ENCODE peak calls at places on chromosomes 3 and 15, in seven cellular contexts. One of them, this sample, is unnamed.
A peak's percentile ranks its signal among the peaks of the same experiment; 100 is the strongest.

GRCh38 chr15:89196994-89197393 is 24.4 kb downstream of the RLBP1 start:
- DNase-seq in K562: no peak
- DNase-seq in GM12878: no peak
- DNase-seq in IMR-90: no peak
- DNase-seq in A549: no peak
- DNase-seq in HepG2: peak; percentile 15
- DNase-seq in HCT116: no peak
- DNase-seq in this sample: no peak

GRCh38 chr3:144437989-144438388 is 466.4 kb downstream of the DIPK2A start:
- DNase-seq in IMR-90: no peak
- DNase-seq in HepG2: no peak
- DNase-seq in K562: no peak
- DNase-seq in GM12878: peak; percentile 34
- DNase-seq in A549: no peak
- DNase-seq in HCT116: no peak
- DNase-seq in this sample: no peak

GRCh38 chr3:128482857-128483656 is 9.9 kb downstream of the GATA2 start:
- DNase-seq in K562: peak; percentile 84
- DNase-seq in GM12878: no peak
- DNase-seq in HepG2: no peak
- DNase-seq in IMR-90: peak; percentile 84
- DNase-seq in HCT116: no peak
- DNase-seq in A549: no peak
- DNase-seq in this sample: no peak

GRCh38 chr3:97265237-97266005 is 451.0 kb downstream of the EPHA6 start:
- DNase-seq in K562: no peak
- DNase-seq in HCT116: no peak
- DNase-seq in GM12878: no peak
- DNase-seq in IMR-90: no peak
- DNase-seq in A549: no peak
- DNase-seq in HepG2: peak; percentile 1
- DNase-seq in this sample: no peak

GRCh38 chr3:188646592-188646991 is 492.6 kb downstream of the LPP start:
- DNase-seq in A549: no peak
- DNase-seq in IMR-90: peak; percentile 26
- DNase-seq in GM12878: no peak
- DNase-seq in K562: no peak
- DNase-seq in HCT116: no peak
- DNase-seq in HepG2: no peak
- DNase-seq in this sample: no peak

GRCh38 chr3:192842711-192843436 is 74.8 kb downstream of the MB21D2 start:
- DNase-seq in GM12878: no peak
- DNase-seq in HCT116: no peak
- DNase-seq in HepG2: no peak
- DNase-seq in K562: no peak
- DNase-seq in A549: no peak
- DNase-seq in IMR-90: no peak
- DNase-seq in this sample: no peak

GRCh38 chr3:150722267-150722666 is 18.5 kb upstream of the ERICH6 start:
- DNase-seq in IMR-90: no peak
- DNase-seq in K562: no peak
- DNase-seq in A549: no peak
- DNase-seq in HCT116: no peak
- DNase-seq in HepG2: no peak
- DNase-seq in GM12878: no peak
- DNase-seq in this sample: no peak

GRCh38 chr3:180467177-180467576 is 134.8 kb upstream of the TTC14 start:
- DNase-seq in A549: no peak
- DNase-seq in HCT116: no peak
- DNase-seq in HepG2: no peak
- DNase-seq in GM12878: no peak
- DNase-seq in K562: no peak
- DNase-seq in IMR-90: no peak
- DNase-seq in this sample: no peak

GRCh38 chr3:8660271-8660731 is 15.7 kb upstream of the SSUH2 start:
- DNase-seq in IMR-90: peak; percentile 66
- DNase-seq in A549: no peak
- DNase-seq in HCT116: no peak
- DNase-seq in HepG2: no peak
- DNase-seq in GM12878: no peak
- DNase-seq in K562: no peak
- DNase-seq in this sample: no peak

GRCh38 chr15:50764331-50765201 is 940 bp downstream of the SPPL2A start:
- DNase-seq in K562: peak; percentile 24
- DNase-seq in GM12878: peak; percentile 43
- DNase-seq in A549: no peak
- DNase-seq in HepG2: no peak
- DNase-seq in IMR-90: peak; percentile 27
- DNase-seq in HCT116: no peak
- DNase-seq in this sample: no peak

DNA sequence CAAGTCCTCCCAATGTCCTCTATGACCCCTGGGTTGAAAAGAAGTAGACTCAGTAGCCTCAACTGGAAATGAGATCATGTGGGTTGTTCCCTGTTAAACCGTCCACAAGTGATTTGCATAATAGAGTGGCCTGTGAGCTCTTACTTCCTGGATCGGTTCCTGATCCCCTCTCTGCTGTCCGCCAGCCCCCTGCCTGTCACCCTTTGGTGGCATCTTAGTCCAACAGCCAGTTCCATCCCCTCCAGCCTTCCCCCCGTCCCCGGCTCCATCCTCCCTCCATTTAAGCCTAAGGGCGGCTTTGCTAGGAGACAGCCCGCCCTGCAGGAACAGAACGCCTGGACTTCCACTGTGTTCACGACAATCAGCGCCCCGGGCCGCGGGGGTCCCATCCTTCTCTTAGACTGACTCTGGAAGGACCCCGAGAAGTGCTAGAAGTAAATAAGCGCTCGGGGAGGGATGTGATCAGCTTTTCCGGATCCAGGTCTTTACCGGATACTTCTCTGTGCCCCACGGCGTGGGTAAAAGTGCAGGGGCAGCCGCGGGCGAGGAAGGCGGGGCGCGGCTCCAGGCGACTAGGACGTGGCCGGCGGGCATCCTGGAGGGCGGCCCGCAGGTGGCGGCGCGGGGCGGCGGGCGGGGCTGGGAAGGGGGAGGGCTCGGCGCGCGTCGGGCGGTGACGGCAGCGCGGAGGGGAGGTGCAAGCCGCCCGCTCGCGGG is 51.2 kb upstream of the ULK4 start:
- DNase-seq in A549: peak; percentile 50
- DNase-seq in K562: peak; percentile 87
- DNase-seq in IMR-90: peak; percentile 51
- DNase-seq in GM12878: peak; percentile 86
- DNase-seq in HCT116: peak; percentile 18
- DNase-seq in HepG2: peak; percentile 37
- DNase-seq in this sample: no peak
- TF ChIP-seq CEBPB in A549: no peak
- TF ChIP-seq CEBPB in K562: no peak
- TF ChIP-seq CEBPB in IMR-90: no peak
- TF ChIP-seq CEBPB in GM12878: no peak
- TF ChIP-seq CEBPB in HCT116: no peak
- TF ChIP-seq CEBPB in HepG2: no peak
- TF ChIP-seq CEBPB in this sample: no peak

DNA sequence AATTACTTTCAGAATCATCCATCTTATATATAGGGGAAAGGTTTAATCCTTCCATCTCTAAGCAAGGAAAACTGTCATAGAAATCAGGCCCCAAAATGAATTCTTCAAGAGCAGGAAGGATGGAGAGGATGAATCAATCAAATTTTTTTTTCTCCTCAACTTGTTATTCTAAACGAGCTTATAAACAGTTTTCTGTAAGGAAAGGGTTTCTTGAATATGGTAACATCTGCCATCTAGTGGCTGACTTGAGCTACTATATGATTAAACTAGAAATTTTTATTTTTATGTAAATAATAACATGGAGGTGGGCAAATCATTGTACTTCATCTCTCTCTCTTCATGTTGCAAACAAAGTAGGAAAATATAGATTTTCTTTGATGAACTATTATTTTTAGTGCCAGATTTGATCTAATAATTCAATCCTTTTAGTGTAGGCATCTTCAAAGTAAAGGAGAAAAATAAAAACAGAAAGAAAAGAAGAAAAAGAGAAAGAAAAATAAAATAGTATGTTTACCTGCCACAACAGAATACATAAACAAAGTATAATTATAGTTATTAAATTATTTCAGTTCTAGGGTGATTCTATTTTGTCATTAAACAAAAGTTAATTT is 146.6 kb downstream of the SERPINI1 start:
- DNase-seq in HepG2: peak; percentile 30
- DNase-seq in IMR-90: peak; percentile 60
- DNase-seq in GM12878: no peak
- DNase-seq in HCT116: peak; percentile 39
- DNase-seq in K562: peak; percentile 51
- DNase-seq in A549: peak; percentile 57
- DNase-seq in this sample: no peak
- TF ChIP-seq CEBPB in HepG2: no peak
- TF ChIP-seq CEBPB in IMR-90: no peak
- TF ChIP-seq CEBPB in GM12878: no peak
- TF ChIP-seq CEBPB in HCT116: no peak
- TF ChIP-seq CEBPB in K562: no peak
- TF ChIP-seq CEBPB in A549: no peak
- TF ChIP-seq CEBPB in this sample: no peak

GRCh38 chr3:73516656-73517055 is 108.1 kb downstream of the PDZRN3 start:
- DNase-seq in HepG2: no peak
- DNase-seq in GM12878: no peak
- DNase-seq in A549: no peak
- DNase-seq in HCT116: no peak
- DNase-seq in IMR-90: peak; percentile 88
- DNase-seq in K562: no peak
- DNase-seq in this sample: no peak
- TF ChIP-seq CEBPB in HepG2: no peak
- TF ChIP-seq CEBPB in GM12878: no peak
- TF ChIP-seq CEBPB in A549: no peak
- TF ChIP-seq CEBPB in HCT116: no peak
- TF ChIP-seq CEBPB in IMR-90: no peak
- TF ChIP-seq CEBPB in K562: no peak
- TF ChIP-seq CEBPB in this sample: no peak

DNA sequence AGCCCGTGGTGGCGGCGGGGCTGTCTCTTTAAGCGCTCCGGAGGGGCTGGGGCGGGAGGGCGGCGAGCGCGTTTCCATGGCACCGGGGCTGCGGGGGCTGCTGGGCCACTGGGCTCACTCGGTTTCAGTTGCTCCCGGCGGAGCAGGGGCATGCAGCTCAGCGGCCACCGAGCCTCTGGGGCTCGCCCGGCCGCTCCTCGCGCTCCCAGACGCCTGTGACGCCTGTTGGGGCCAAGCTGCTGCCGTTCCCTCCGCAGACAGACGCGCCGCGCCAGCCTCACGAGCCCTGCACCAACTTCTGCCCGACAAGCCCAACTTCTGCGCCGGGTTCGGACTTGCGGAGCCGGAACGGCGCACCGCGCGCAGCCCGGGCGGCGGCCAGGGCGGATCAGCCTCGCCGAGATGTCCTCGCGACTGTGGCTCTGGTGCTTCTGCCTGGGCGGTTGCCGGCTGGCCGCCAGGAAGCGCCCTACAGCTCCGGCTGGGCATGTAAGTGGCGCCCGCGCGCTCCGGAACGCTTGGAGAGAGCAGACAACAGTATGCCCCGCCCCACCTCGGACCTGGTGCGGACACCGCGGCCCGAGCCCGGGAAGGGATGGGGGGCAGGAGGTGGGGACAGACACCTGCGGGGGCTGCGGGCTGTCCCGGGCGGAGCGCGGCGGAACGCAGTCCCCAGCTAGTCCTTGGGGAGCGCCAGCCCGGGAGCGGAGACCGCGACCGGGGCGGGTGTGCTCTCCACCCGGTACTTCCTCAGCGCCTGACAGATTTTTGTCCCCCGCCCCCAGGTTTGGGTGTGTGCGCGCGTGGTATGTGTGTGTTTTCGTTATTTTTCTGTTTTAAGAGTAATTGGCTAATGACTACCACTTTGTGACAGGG is 154.1 kb upstream of the GOLIM4 start:
- DNase-seq in K562: peak; percentile 2
- DNase-seq in HepG2: peak; percentile 54
- DNase-seq in HCT116: peak; percentile 36
- DNase-seq in GM12878: no peak
- DNase-seq in IMR-90: peak; percentile 63
- DNase-seq in A549: peak; percentile 80
- DNase-seq in this sample: peak; percentile 73
- TF ChIP-seq CEBPB in K562: no peak
- TF ChIP-seq CEBPB in HepG2: no peak
- TF ChIP-seq CEBPB in HCT116: no peak
- TF ChIP-seq CEBPB in GM12878: no peak
- TF ChIP-seq CEBPB in IMR-90: no peak
- TF ChIP-seq CEBPB in A549: no peak
- TF ChIP-seq CEBPB in this sample: no peak

GRCh38 chr3:102714567-102714966 is 279.8 kb downstream of the ZPLD1 start:
- DNase-seq in HepG2: no peak
- DNase-seq in HCT116: no peak
- DNase-seq in K562: no peak
- DNase-seq in GM12878: no peak
- DNase-seq in IMR-90: no peak
- DNase-seq in A549: no peak
- DNase-seq in this sample: no peak

GRCh38 chr3:102718651-102719050 is 283.8 kb downstream of the ZPLD1 start:
- DNase-seq in HCT116: no peak
- DNase-seq in A549: no peak
- DNase-seq in IMR-90: no peak
- DNase-seq in K562: no peak
- DNase-seq in HepG2: no peak
- DNase-seq in GM12878: no peak
- DNase-seq in this sample: no peak

GRCh38 chr3:102715030-102715697 is 280.3 kb downstream of the ZPLD1 start:
- DNase-seq in IMR-90: no peak
- DNase-seq in HepG2: no peak
- DNase-seq in K562: no peak
- DNase-seq in HCT116: peak; percentile 23
- DNase-seq in GM12878: peak; percentile 20
- DNase-seq in A549: peak; percentile 17
- DNase-seq in this sample: no peak

DNA sequence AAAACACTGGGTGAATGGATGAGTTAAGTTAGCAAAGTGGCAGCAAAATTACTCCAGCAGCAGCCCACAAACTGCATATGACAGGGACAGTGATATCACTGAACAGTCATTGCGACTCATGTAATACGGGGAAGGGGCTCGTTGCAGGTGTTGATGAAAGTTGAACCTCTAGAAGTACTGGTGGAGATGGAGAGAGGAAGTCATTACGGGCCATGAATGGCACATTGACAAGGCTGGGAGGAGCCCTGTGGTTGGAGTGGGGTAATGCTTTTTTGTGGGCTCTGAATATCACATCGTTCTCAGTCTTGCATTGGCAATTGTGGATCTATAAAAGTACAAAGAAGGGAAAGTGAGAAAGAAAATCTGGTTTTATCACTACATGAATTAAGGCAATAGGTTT is 278.1 kb downstream of the ZPLD1 start:
- DNase-seq in HCT116: no peak
- DNase-seq in K562: no peak
- DNase-seq in HepG2: no peak
- DNase-seq in GM12878: no peak
- DNase-seq in IMR-90: no peak
- DNase-seq in A549: no peak
- DNase-seq in this sample: no peak
- TF ChIP-seq CEBPB in HCT116: no peak
- TF ChIP-seq CEBPB in K562: no peak
- TF ChIP-seq CEBPB in HepG2: no peak
- TF ChIP-seq CEBPB in GM12878: no peak
- TF ChIP-seq CEBPB in IMR-90: no peak
- TF ChIP-seq CEBPB in A549: no peak
- TF ChIP-seq CEBPB in this sample: no peak

GRCh38 chr3:197854596-197855343 is 63.7 kb downstream of the LRCH3 start:
- DNase-seq in K562: no peak
- DNase-seq in GM12878: no peak
- DNase-seq in HCT116: peak; percentile 4
- DNase-seq in IMR-90: peak; percentile 99
- DNase-seq in A549: peak; percentile 32
- DNase-seq in HepG2: no peak
- DNase-seq in this sample: no peak
- TF ChIP-seq CEBPB in K562: no peak
- TF ChIP-seq CEBPB in GM12878: no peak
- TF ChIP-seq CEBPB in HCT116: no peak
- TF ChIP-seq CEBPB in IMR-90: peak; percentile 94
- TF ChIP-seq CEBPB in A549: no peak
- TF ChIP-seq CEBPB in HepG2: no peak
- TF ChIP-seq CEBPB in this sample: peak; percentile 86

This sample was measured in H1.